ENCODE peak calls at places on chromosomes 1 and 21, in four cellular contexts. K is endothelial cell of umbilical vein; X is effector memory CD4-positive, alpha-beta T cell; V is CD4-positive, CD25-positive, alpha-beta regulatory T cell. T is an unnamed sample.

GRCh38 chr1:209641216-209642181 is 10.7 kb downstream of the LAMB3 start:
- DNase-seq in K (peak; percentile 60), X (no peak), V (no peak), T (no peak)

GRCh38 chr1:31871703-31872102 is 55.9 kb upstream of the SPOCD1 start:
- DNase-seq in K (no peak), X (no peak), V (no peak), T (no peak)

GRCh38 chr1:43001434-43001833 is 42.8 kb upstream of the SLC2A1 start:
- DNase-seq in K (no peak), X (no peak), V (no peak), T (no peak)

GRCh38 chr1:23394664-23395063 is 25.0 kb upstream of the ZNF436 start:
- DNase-seq in K (no peak), X (no peak), V (no peak), T (peak; percentile 58)

GRCh38 chr1:207670997-207671396 is 26.1 kb downstream of the CR1L start:
- DNase-seq in K (no peak), X (no peak), V (no peak), T (no peak)

GRCh38 chr1:65958561-65959350 is 166.1 kb downstream of the PDE4B start:
- DNase-seq in K (peak; percentile 73), X (no peak), V (peak; percentile 4), T (peak; percentile 80)

GRCh38 chr1:66692681-66693080 is 59.6 kb upstream of the DYNLT5 start:
- DNase-seq in K (no peak), X (no peak), V (no peak), T (no peak)

GRCh38 chr1:221431068-221431651 is 310.7 kb downstream of the DUSP10 start:
- DNase-seq in K (peak; percentile 49), X (no peak), V (no peak), T (peak; percentile 62)

GRCh38 chr1:67312630-67313029 is 5.0 kb downstream of the IL12RB2 start:
- DNase-seq in K (no peak), X (no peak), V (no peak), T (no peak)

GRCh38 chr1:215081566-215082531 is 688 bp upstream of the KCNK2 start:
- DNase-seq in K (no peak), X (no peak), V (no peak), T (peak; percentile 50)

GRCh38 chr21:34298797-34299539 is 64.8 kb upstream of the KCNE2 start:
- DNase-seq in K (no peak), X (no peak), V (no peak), T (no peak)

GRCh38 chr1:40780678-40781613 is 2.6 kb upstream of the KCNQ4 start:
- DNase-seq in K (no peak), X (no peak), V (no peak), T (no peak)

GRCh38 chr1:37718181-37718900 is 26.0 kb downstream of the CDCA8 start:
- DNase-seq in K (no peak), X (no peak), V (no peak), T (no peak)

GRCh38 chr1:94329986-94330385 is 88.2 kb upstream of the ABCD3 start:
- DNase-seq in K (peak; percentile 76), X (no peak), V (no peak), T (peak; percentile 79)

GRCh38 chr1:183281039-183281438 is 95.0 kb downstream of the LAMC2 start:
- DNase-seq in K (no peak), X (no peak), V (no peak), T (peak; percentile 86)

GRCh38 chr1:193216920-193217319 is 30.5 kb upstream of the B3GALT2 start:
- DNase-seq in K (no peak), X (no peak), V (no peak), T (no peak)

GRCh38 chr1:148160421-148161251 is 8.6 kb upstream of the NBPF11 start:
- DNase-seq in K (peak; percentile 0), X (no peak), V (no peak), T (no peak)

GRCh38 chr1:199815947-199816346 is 211.6 kb upstream of the NR5A2 start:
- DNase-seq in K (no peak), X (no peak), V (no peak), T (no peak)

GRCh38 chr1:21099034-21099868 is 77.4 kb downstream of the EIF4G3 start:
- DNase-seq in K (no peak), X (no peak), V (no peak), T (peak; percentile 40)

GRCh38 chr1:179228783-179229213 is 679 bp downstream of the ABL2 start:
- DNase-seq in K (peak; percentile 43), X (no peak), V (peak; percentile 4), T (peak; percentile 77)

GRCh38 chr1:7810395-7810794 is 26.3 kb downstream of the PER3 start:
- DNase-seq in K (peak; percentile 44), X (no peak), V (no peak), T (peak; percentile 65)

GRCh38 chr1:27634982-27635362 is at the start of gene FGR:
- DNase-seq in K (no peak), X (no peak), V (no peak), T (no peak)

DNA sequence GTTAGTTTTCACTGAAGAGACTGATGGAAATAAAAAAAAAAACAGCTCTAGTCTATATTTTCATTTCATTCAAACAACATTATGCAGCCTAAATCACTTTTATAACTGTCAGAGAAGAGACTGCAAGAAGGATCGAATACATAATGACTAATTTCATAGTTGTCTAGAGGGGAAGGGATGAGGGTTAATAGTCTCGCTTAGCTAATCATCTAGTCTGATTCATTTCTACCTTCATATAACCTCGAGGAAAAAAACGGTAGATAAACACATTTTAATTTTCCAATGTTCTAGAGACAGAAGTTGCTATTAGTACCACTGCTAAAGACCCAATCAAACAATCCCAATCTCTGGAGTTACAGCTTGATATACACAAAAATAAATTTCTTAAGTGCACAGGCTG is 3.5 kb downstream of the FUBP1 start:
- DNase-seq in K (peak; percentile 51), X (no peak), V (no peak), T (peak; percentile 50)
- H3K4me3 ChIP-seq in K (peak overlapping the region; percentile 43), X (peak overlapping the region; percentile 75), V (peak overlapping the region; percentile 99), T (peak overlapping the region; percentile 100)

DNA sequence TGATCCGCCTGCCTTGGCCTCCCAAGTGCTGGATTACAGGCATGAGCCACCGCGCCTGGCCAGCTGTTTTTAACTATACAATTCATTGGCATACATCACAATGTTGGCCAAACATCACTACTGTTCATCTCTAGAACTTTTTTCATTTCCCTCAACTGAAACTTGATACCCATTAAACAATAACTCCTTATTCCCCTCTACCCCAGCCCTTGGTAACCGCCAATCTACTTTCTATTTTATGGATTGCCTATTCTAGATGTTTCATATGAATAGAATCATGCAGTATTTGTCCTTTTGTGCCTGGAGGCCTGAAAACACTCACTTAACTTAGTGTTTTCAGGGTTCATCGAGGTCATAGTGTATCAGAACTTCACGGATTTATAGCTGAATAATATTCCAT is 16.2 kb downstream of the BTF3L4 start:
- DNase-seq in K (no peak), X (no peak), V (no peak), T (no peak)
- H3K36me3 ChIP-seq in K (peaks cover 2% of the 10 kb centered on the region), X (peaks cover 17% of the 10 kb centered on the region), V (peaks cover 38% of the 10 kb centered on the region), T (peaks cover 43% of the 10 kb centered on the region)

GRCh38 chr1:2538872-2539271 is 8.8 kb upstream of the HES5 start:
- DNase-seq in K (no peak), X (no peak), V (no peak), T (no peak)
- H3K4me1 ChIP-seq in K (no peaks in the 10 kb centered on the region), X (peaks cover 10% of the 10 kb centered on the region), V (peaks cover 12% of the 10 kb centered on the region), T (no peaks in the 10 kb centered on the region)

DNA sequence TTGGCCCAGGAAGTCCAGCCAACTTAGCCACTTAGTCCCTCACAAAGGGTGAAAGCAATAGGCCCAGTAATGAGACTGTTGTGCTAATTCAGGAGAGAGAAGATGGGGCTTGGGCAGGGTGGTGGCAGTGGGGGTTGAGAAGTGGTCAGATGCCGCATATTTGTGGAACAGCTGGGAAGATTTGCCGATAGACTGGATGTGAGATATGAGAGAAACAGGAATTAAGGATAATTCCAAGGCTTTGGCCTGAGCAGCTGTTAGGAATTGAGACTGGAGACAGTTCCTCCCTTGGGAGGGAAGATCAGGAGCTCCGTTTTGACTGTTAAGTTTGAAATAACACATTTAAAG is 323.6 kb upstream of the FAM78B start:
- DNase-seq in K (no peak), X (no peak), V (no peak), T (no peak)
- H3K4me3 ChIP-seq in K (no peak overlapping the region), X (peak overlapping the region; percentile 60), V (peak overlapping the region; percentile 83), T (peak overlapping the region; percentile 78)

T was measured in adipocyte.